ENCODE peak calls at places on chromosomes 5 and 9, in six cellular contexts. One of them, this sample, is unnamed.

GRCh38 chr5:10546186-10546585 is 17.7 kb upstream of the ANKRD33B start:
- DNase-seq in HepG2: no peak
- DNase-seq in GM12891: no peak
- DNase-seq in H1: no peak
- DNase-seq in GM12878: no peak
- DNase-seq in K562: no peak
- DNase-seq in this sample: no peak

GRCh38 chr5:107157811-107158210 is 512.9 kb downstream of the EFNA5 start:
- DNase-seq in GM12878: no peak
- DNase-seq in GM12891: no peak
- DNase-seq in H1: no peak
- DNase-seq in K562: no peak
- DNase-seq in HepG2: no peak
- DNase-seq in this sample: no peak

GRCh38 chr9:13128266-13128825 is 151.1 kb downstream of the MPDZ start:
- DNase-seq in HepG2: no peak
- DNase-seq in H1: no peak
- DNase-seq in GM12878: no peak
- DNase-seq in GM12891: no peak
- DNase-seq in K562: no peak
- DNase-seq in this sample: no peak

GRCh38 chr9:119284118-119284517 is 85.1 kb downstream of the BRINP1 start:
- DNase-seq in K562: no peak
- DNase-seq in GM12891: no peak
- DNase-seq in GM12878: no peak
- DNase-seq in H1: no peak
- DNase-seq in HepG2: peak; percentile 6
- DNase-seq in this sample: no peak

GRCh38 chr5:135218486-135218755 is 180.6 kb downstream of the MACROH2A1 start:
- DNase-seq in HepG2: no peak
- DNase-seq in GM12891: no peak
- DNase-seq in K562: no peak
- DNase-seq in H1: no peak
- DNase-seq in GM12878: no peak
- DNase-seq in this sample: no peak

GRCh38 chr9:18675973-18676372 is 202.0 kb downstream of the ADAMTSL1 start:
- DNase-seq in H1: no peak
- DNase-seq in HepG2: no peak
- DNase-seq in GM12891: no peak
- DNase-seq in K562: no peak
- DNase-seq in GM12878: no peak
- DNase-seq in this sample: no peak

GRCh38 chr9:101527066-101527465 is 6.6 kb upstream of the RNF20 start:
- DNase-seq in H1: no peak
- DNase-seq in K562: no peak
- DNase-seq in HepG2: no peak
- DNase-seq in GM12891: no peak
- DNase-seq in GM12878: no peak
- DNase-seq in this sample: no peak

GRCh38 chr5:147686421-147686820 is 96.1 kb downstream of the JAKMIP2 start:
- DNase-seq in GM12878: no peak
- DNase-seq in HepG2: no peak
- DNase-seq in H1: no peak
- DNase-seq in K562: no peak
- DNase-seq in GM12891: no peak
- DNase-seq in this sample: no peak

GRCh38 chr9:96457266-96457665 is 7.3 kb downstream of the HABP4 start:
- DNase-seq in K562: no peak
- DNase-seq in GM12878: no peak
- DNase-seq in H1: no peak
- DNase-seq in GM12891: no peak
- DNase-seq in HepG2: no peak
- DNase-seq in this sample: no peak

GRCh38 chr9:127783111-127783621 is 2.7 kb upstream of the CDK9 start:
- DNase-seq in HepG2: no peak
- DNase-seq in K562: no peak
- DNase-seq in H1: no peak
- DNase-seq in GM12891: no peak
- DNase-seq in GM12878: peak; percentile 73
- DNase-seq in this sample: peak; percentile 56

GRCh38 chr9:131885144-131885609 is 145.3 kb upstream of the RAPGEF1 start:
- DNase-seq in HepG2: no peak
- DNase-seq in GM12878: no peak
- DNase-seq in K562: no peak
- DNase-seq in GM12891: no peak
- DNase-seq in H1: no peak
- DNase-seq in this sample: no peak

GRCh38 chr5:180157866-180158265 is 51.1 kb downstream of the RASGEF1C start:
- DNase-seq in H1: peak; percentile 20
- DNase-seq in K562: no peak
- DNase-seq in GM12878: no peak
- DNase-seq in GM12891: no peak
- DNase-seq in HepG2: no peak
- DNase-seq in this sample: no peak

GRCh38 chr9:111661150-111661801 is at the start of gene GNG10:
- DNase-seq in GM12891: peak; percentile 84
- DNase-seq in H1: peak; percentile 73
- DNase-seq in GM12878: no peak
- DNase-seq in K562: peak; percentile 88
- DNase-seq in HepG2: peak; percentile 23
- DNase-seq in this sample: peak; percentile 87
- TF ChIP-seq POLR2A in GM12891: no peak
- TF ChIP-seq POLR2A in H1: no peak
- TF ChIP-seq POLR2A in GM12878: peak; percentile 75
- TF ChIP-seq POLR2A in K562: peak; percentile 63
- TF ChIP-seq POLR2A in HepG2: peak; percentile 68
- TF ChIP-seq POLR2A in this sample: peak; percentile 53

DNA sequence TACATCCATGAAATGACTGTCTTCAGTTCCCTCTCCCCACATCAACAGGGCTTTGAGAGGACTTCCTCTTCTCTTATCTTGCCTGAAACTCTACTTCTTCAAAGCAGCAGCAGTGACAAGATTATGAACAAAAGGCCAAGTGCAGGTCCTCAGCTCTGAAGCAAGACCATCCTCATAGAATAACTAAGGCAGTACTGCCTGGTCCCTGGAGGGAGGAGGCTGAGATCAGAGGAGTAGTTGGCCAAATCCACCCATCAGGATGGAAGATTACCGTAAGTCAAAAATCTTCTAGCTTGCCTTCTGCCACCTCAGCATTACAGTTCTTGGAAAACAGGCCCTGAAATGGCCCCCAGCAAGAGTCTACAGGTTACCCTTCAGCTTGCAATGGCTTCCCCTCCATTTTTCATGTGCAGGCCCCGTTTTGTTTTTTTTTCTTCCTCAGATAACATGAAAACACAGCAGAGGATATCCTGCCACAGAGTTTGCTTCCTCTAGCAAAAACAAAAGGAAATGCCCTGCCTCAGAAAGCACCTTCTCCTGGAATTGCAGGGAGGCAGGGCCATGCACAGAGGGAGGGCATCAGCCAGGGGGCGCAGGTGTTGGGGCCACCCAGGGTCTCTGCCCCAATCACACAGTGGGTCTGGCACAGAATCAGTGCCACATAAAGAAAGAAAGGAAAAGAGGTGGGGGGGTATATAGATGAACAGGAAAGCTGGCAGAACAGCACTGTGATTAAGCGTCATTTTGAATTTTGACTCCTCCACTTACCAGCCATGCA is 40.0 kb downstream of the KLHL3 start:
- DNase-seq in GM12878: no peak
- DNase-seq in HepG2: no peak
- DNase-seq in K562: no peak
- DNase-seq in H1: peak; percentile 48
- DNase-seq in GM12891: no peak
- DNase-seq in this sample: no peak
- TF ChIP-seq POLR2AphosphoS5 in GM12878: no peak
- TF ChIP-seq POLR2AphosphoS5 in HepG2: no peak
- TF ChIP-seq POLR2AphosphoS5 in K562: no peak
- TF ChIP-seq POLR2AphosphoS5 in H1: no peak
- TF ChIP-seq POLR2AphosphoS5 in GM12891: no peak
- TF ChIP-seq POLR2AphosphoS5 in this sample: no peak

DNA sequence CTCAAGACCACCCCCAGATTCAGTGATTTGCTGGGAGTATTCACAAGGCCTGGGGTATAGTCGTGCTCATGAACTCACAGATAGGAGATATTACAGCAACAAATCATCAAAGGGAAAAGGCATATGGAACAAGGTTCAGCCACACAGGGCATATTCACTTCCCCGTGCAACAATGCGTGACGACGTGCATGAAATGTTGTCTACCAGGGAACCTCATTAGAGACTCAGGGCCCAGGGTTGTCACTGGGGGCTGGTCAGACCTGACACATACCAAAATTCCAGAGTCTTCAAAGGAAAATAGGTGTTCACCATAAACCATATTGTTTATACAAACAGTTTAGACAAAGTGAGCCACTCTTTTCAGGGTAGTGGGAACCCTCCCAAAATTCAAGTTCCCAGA is 212.4 kb downstream of the RFK start:
- DNase-seq in GM12878: no peak
- DNase-seq in H1: no peak
- DNase-seq in GM12891: no peak
- DNase-seq in K562: no peak
- DNase-seq in HepG2: no peak
- DNase-seq in this sample: no peak
- TF ChIP-seq TAF1 in GM12878: no peak
- TF ChIP-seq TAF1 in H1: no peak
- TF ChIP-seq TAF1 in GM12891: no peak
- TF ChIP-seq TAF1 in K562: no peak
- TF ChIP-seq TAF1 in HepG2: no peak
- TF ChIP-seq TAF1 in this sample: no peak

DNA sequence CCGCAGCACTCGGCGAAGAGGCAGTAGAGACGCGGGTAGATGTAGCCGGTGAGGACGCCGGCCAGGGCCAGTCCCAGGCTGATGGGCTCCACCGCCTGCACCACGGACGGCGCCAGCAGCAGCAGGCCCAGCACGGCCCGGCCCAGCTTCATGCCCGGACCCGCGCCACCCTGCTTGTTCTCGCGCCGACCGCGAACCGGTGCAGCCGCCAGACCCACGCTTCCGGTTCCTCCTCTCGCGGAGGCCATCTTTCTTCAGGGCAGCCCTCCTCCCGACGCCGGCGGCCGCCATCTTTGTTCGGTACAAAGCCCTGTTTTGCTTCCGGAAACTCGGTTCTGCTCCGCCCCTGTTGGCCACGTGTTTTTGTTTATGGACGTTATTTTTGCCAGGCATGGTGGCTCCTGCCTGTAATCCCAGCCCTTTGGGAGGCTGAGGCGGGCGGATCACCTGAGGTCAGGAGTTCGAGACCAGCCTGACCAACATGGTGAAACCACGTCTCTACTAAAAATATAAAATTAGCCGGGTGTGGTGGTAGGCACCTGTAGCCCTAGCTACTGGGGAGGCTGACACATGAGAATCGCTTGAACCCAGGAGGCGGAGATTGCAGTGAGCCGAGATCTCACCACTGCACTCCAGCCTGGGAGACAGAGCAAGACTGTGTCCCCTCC is at the start of gene TOR1A:
- DNase-seq in GM12891: peak; percentile 86
- DNase-seq in H1: peak; percentile 94
- DNase-seq in HepG2: peak; percentile 92
- DNase-seq in K562: peak; percentile 96
- DNase-seq in GM12878: peak; percentile 69
- DNase-seq in this sample: peak; percentile 90
- TF ChIP-seq POLR2A in GM12891: peak; percentile 85
- TF ChIP-seq POLR2A in H1: peak; percentile 67
- TF ChIP-seq POLR2A in HepG2: peak; percentile 93
- TF ChIP-seq POLR2A in K562: peak; percentile 96
- TF ChIP-seq POLR2A in GM12878: peak; percentile 97
- TF ChIP-seq POLR2A in this sample: peak; percentile 93

GRCh38 chr9:115946530-115946929 is 207.1 kb upstream of the PAPPA start:
- DNase-seq in K562: no peak
- DNase-seq in H1: no peak
- DNase-seq in GM12878: no peak
- DNase-seq in GM12891: no peak
- DNase-seq in HepG2: peak; percentile 88
- DNase-seq in this sample: no peak
- TF ChIP-seq POLR2AphosphoS5 in K562: no peak
- TF ChIP-seq POLR2AphosphoS5 in H1: no peak
- TF ChIP-seq POLR2AphosphoS5 in GM12878: no peak
- TF ChIP-seq POLR2AphosphoS5 in GM12891: no peak
- TF ChIP-seq POLR2AphosphoS5 in HepG2: no peak
- TF ChIP-seq POLR2AphosphoS5 in this sample: no peak

GRCh38 chr5:105687493-105687892 is 1983.2 kb downstream of the EFNA5 start:
- DNase-seq in H1: no peak
- DNase-seq in K562: no peak
- DNase-seq in GM12878: no peak
- DNase-seq in HepG2: no peak
- DNase-seq in GM12891: no peak
- DNase-seq in this sample: no peak

GRCh38 chr5:105688227-105688807 is 1982.4 kb downstream of the EFNA5 start:
- DNase-seq in K562: no peak
- DNase-seq in H1: peak; percentile 48
- DNase-seq in GM12891: no peak
- DNase-seq in GM12878: no peak
- DNase-seq in HepG2: no peak
- DNase-seq in this sample: no peak

GRCh38 chr5:105680858-105681257 is 1989.9 kb downstream of the EFNA5 start:
- DNase-seq in GM12878: no peak
- DNase-seq in HepG2: no peak
- DNase-seq in K562: no peak
- DNase-seq in GM12891: no peak
- DNase-seq in H1: no peak
- DNase-seq in this sample: no peak

GRCh38 chr5:105685884-105686283 is 1984.9 kb downstream of the EFNA5 start:
- DNase-seq in HepG2: no peak
- DNase-seq in H1: no peak
- DNase-seq in GM12878: no peak
- DNase-seq in GM12891: no peak
- DNase-seq in K562: no peak
- DNase-seq in this sample: no peak

DNA sequence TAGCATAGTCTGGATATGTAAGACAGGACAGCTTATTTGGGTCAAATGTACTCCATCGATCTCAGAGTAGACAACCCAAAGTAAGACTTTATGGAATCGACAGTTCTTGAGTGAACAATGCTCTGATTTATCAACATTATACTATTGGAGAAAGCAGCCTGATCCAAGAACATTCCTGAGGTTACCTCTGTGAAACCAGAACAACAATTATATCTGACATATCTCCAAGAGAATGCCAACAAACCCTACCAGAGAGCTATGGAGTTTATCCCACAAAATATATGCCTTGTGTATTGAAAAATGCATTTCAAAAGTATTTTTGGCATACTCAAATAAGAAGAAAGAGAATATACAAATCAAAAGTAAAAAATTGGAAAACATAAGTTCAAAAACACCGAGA is 1985.9 kb downstream of the EFNA5 start:
- DNase-seq in H1: no peak
- DNase-seq in HepG2: no peak
- DNase-seq in GM12891: no peak
- DNase-seq in K562: no peak
- DNase-seq in GM12878: no peak
- DNase-seq in this sample: no peak
- TF ChIP-seq TAF1 in H1: no peak
- TF ChIP-seq TAF1 in HepG2: no peak
- TF ChIP-seq TAF1 in GM12891: no peak
- TF ChIP-seq TAF1 in K562: no peak
- TF ChIP-seq TAF1 in GM12878: no peak
- TF ChIP-seq TAF1 in this sample: no peak

GRCh38 chr5:88268414-88269184 is at the start of gene TMEM161B:
- DNase-seq in HepG2: peak; percentile 94
- DNase-seq in H1: peak; percentile 82
- DNase-seq in K562: peak; percentile 90
- DNase-seq in GM12891: peak; percentile 64
- DNase-seq in GM12878: peak; percentile 89
- DNase-seq in this sample: peak; percentile 61
- TF ChIP-seq POLR2A in HepG2: peak; percentile 89
- TF ChIP-seq POLR2A in H1: no peak
- TF ChIP-seq POLR2A in K562: peak; percentile 87
- TF ChIP-seq POLR2A in GM12891: peak; percentile 83
- TF ChIP-seq POLR2A in GM12878: peak; percentile 92
- TF ChIP-seq POLR2A in this sample: peak; percentile 86